ENCODE peak calls at places on chromosomes 16 and 17, in eight cellular contexts. One of them, this sample, is unnamed.

GRCh38 chr16:2090819-2091721 is 43.3 kb downstream of the TSC2 start:
- DNase-seq in GM12878: no peak
- DNase-seq in GM23338: peak
- DNase-seq in K562: peak
- DNase-seq in HCT116: peak
- DNase-seq in HepG2: no peak
- DNase-seq in endothelial cell of umbilical vein: peak
- DNase-seq in H1: peak
- DNase-seq in this sample: no peak

GRCh38 chr16:24113115-24113745 is 142.9 kb upstream of the CACNG3 start:
- DNase-seq in HepG2: no peak
- DNase-seq in GM23338: no peak
- DNase-seq in GM12878: no peak
- DNase-seq in H1: no peak
- DNase-seq in HCT116: no peak
- DNase-seq in K562: no peak
- DNase-seq in endothelial cell of umbilical vein: no peak
- DNase-seq in this sample: no peak

GRCh38 chr16:10866196-10866976 is 10.6 kb upstream of the CIITA start:
- DNase-seq in HepG2: no peak
- DNase-seq in GM23338: no peak
- DNase-seq in GM12878: no peak
- DNase-seq in HCT116: no peak
- DNase-seq in K562: no peak
- DNase-seq in H1: no peak
- DNase-seq in endothelial cell of umbilical vein: no peak
- DNase-seq in this sample: no peak

GRCh38 chr16:69432069-69432468 is 7.7 kb downstream of the CYB5B start:
- DNase-seq in HCT116: no peak
- DNase-seq in HepG2: no peak
- DNase-seq in endothelial cell of umbilical vein: no peak
- DNase-seq in K562: no peak
- DNase-seq in GM12878: no peak
- DNase-seq in GM23338: no peak
- DNase-seq in H1: no peak
- DNase-seq in this sample: no peak

GRCh38 chr16:16029431-16030011 is 80.1 kb downstream of the ABCC1 start:
- DNase-seq in H1: no peak
- DNase-seq in GM12878: no peak
- DNase-seq in endothelial cell of umbilical vein: peak
- DNase-seq in K562: no peak
- DNase-seq in GM23338: no peak
- DNase-seq in HCT116: no peak
- DNase-seq in HepG2: no peak
- DNase-seq in this sample: no peak

GRCh38 chr16:11167581-11167980 is 88.4 kb downstream of the SOCS1 start:
- DNase-seq in GM12878: no peak
- DNase-seq in H1: no peak
- DNase-seq in HCT116: no peak
- DNase-seq in HepG2: no peak
- DNase-seq in GM23338: no peak
- DNase-seq in K562: no peak
- DNase-seq in endothelial cell of umbilical vein: no peak
- DNase-seq in this sample: no peak

GRCh38 chr16:50301626-50302471 is 35.5 kb downstream of the ADCY7 start:
- DNase-seq in K562: no peak
- DNase-seq in H1: peak
- DNase-seq in HepG2: no peak
- DNase-seq in GM23338: no peak
- DNase-seq in HCT116: no peak
- DNase-seq in GM12878: no peak
- DNase-seq in endothelial cell of umbilical vein: no peak
- DNase-seq in this sample: no peak

GRCh38 chr17:72266099-72266852 is 145.5 kb downstream of the SOX9 start:
- DNase-seq in endothelial cell of umbilical vein: no peak
- DNase-seq in HepG2: no peak
- DNase-seq in HCT116: no peak
- DNase-seq in GM12878: no peak
- DNase-seq in H1: no peak
- DNase-seq in GM23338: no peak
- DNase-seq in K562: no peak
- DNase-seq in this sample: no peak

GRCh38 chr17:57928898-57929297 is 26.3 kb downstream of the CUEDC1 start:
- DNase-seq in GM23338: no peak
- DNase-seq in HepG2: no peak
- DNase-seq in K562: no peak
- DNase-seq in GM12878: no peak
- DNase-seq in HCT116: no peak
- DNase-seq in H1: no peak
- DNase-seq in endothelial cell of umbilical vein: no peak
- DNase-seq in this sample: no peak

GRCh38 chr17:57927048-57927723 is 28.0 kb downstream of the CUEDC1 start:
- DNase-seq in H1: no peak
- DNase-seq in endothelial cell of umbilical vein: peak
- DNase-seq in GM12878: no peak
- DNase-seq in HepG2: no peak
- DNase-seq in HCT116: no peak
- DNase-seq in GM23338: peak
- DNase-seq in K562: no peak
- DNase-seq in this sample: no peak

GRCh38 chr17:57925361-57925990 is 29.7 kb downstream of the CUEDC1 start:
- DNase-seq in K562: no peak
- DNase-seq in H1: no peak
- DNase-seq in HCT116: no peak
- DNase-seq in GM23338: no peak
- DNase-seq in GM12878: no peak
- DNase-seq in HepG2: no peak
- DNase-seq in endothelial cell of umbilical vein: no peak
- DNase-seq in this sample: no peak

GRCh38 chr17:57924677-57925076 is 30.5 kb downstream of the CUEDC1 start:
- DNase-seq in HCT116: no peak
- DNase-seq in GM12878: no peak
- DNase-seq in H1: no peak
- DNase-seq in endothelial cell of umbilical vein: no peak
- DNase-seq in GM23338: no peak
- DNase-seq in HepG2: no peak
- DNase-seq in K562: no peak
- DNase-seq in this sample: no peak

DNA sequence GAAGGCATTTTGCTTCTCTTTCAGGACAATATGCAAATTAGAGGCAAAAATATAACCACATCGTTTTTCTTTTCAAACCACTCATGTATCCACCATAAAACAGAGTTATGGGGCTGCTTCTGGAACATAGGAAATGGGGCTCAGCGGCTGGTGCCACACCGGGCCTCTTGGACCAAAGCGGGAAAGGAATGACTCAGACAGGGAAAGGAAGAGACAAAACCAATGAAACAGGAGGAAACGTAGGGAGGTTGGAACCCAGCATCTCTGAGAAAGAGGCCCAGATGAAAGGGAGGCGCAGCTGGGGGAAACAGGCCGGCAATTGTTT is 28.5 kb downstream of the CUEDC1 start:
- DNase-seq in endothelial cell of umbilical vein: peak
- DNase-seq in HepG2: no peak
- DNase-seq in GM12878: no peak
- DNase-seq in GM23338: no peak
- DNase-seq in H1: no peak
- DNase-seq in K562: no peak
- DNase-seq in HCT116: no peak
- DNase-seq in this sample: no peak
- TF ChIP-seq EZH2 in endothelial cell of umbilical vein: no peak
- TF ChIP-seq EZH2 in HepG2: no peak
- TF ChIP-seq EZH2 in GM12878: no peak
- TF ChIP-seq EZH2 in GM23338: no peak
- TF ChIP-seq EZH2 in H1: no peak
- TF ChIP-seq EZH2 in K562: no peak
- TF ChIP-seq EZH2 in HCT116: no peak
- TF ChIP-seq EZH2 in this sample: no peak

GRCh38 chr17:80441598-80442304 is 26.8 kb downstream of the ENDOV start:
- DNase-seq in HCT116: no peak
- DNase-seq in HepG2: no peak
- DNase-seq in GM23338: no peak
- DNase-seq in K562: no peak
- DNase-seq in GM12878: no peak
- DNase-seq in H1: no peak
- DNase-seq in endothelial cell of umbilical vein: no peak
- DNase-seq in this sample: no peak

GRCh38 chr17:80441133-80441578 is 26.2 kb downstream of the ENDOV start:
- DNase-seq in GM12878: no peak
- DNase-seq in K562: peak
- DNase-seq in HepG2: peak
- DNase-seq in HCT116: no peak
- DNase-seq in GM23338: peak
- DNase-seq in endothelial cell of umbilical vein: peak
- DNase-seq in H1: peak
- DNase-seq in this sample: no peak

GRCh38 chr17:80442764-80443163 is 27.8 kb downstream of the ENDOV start:
- DNase-seq in endothelial cell of umbilical vein: no peak
- DNase-seq in GM23338: no peak
- DNase-seq in GM12878: no peak
- DNase-seq in HepG2: no peak
- DNase-seq in HCT116: no peak
- DNase-seq in K562: no peak
- DNase-seq in H1: no peak
- DNase-seq in this sample: no peak

GRCh38 chr17:80443498-80443897 is 28.5 kb downstream of the ENDOV start:
- DNase-seq in K562: no peak
- DNase-seq in endothelial cell of umbilical vein: no peak
- DNase-seq in H1: no peak
- DNase-seq in HCT116: no peak
- DNase-seq in GM12878: no peak
- DNase-seq in HepG2: no peak
- DNase-seq in GM23338: no peak
- DNase-seq in this sample: no peak

DNA sequence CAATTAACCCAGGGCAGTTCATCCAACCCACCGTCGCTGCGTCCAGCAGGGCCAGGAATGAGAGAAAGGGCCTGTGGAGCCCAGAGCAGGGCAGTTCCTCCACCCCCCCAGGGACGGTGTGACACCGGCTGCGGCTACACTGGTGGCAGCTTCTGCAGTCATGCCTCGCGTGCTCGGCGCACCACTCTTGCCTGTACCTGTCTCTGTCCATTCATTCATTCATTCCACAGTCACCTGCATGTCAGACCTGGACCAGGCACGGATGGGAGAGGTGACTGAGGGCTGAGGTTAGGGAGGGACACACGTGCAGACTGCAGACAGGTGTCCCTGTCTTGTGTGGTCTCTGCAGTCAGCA is 27.3 kb downstream of the ENDOV start:
- DNase-seq in endothelial cell of umbilical vein: no peak
- DNase-seq in HCT116: no peak
- DNase-seq in H1: no peak
- DNase-seq in K562: no peak
- DNase-seq in GM12878: no peak
- DNase-seq in GM23338: no peak
- DNase-seq in HepG2: no peak
- DNase-seq in this sample: no peak
- TF ChIP-seq POLR2AphosphoS5 in endothelial cell of umbilical vein: no peak
- TF ChIP-seq POLR2AphosphoS5 in HCT116: no peak
- TF ChIP-seq POLR2AphosphoS5 in H1: no peak
- TF ChIP-seq POLR2AphosphoS5 in K562: no peak
- TF ChIP-seq POLR2AphosphoS5 in GM12878: no peak
- TF ChIP-seq POLR2AphosphoS5 in GM23338: no peak
- TF ChIP-seq POLR2AphosphoS5 in HepG2: no peak
- TF ChIP-seq POLR2AphosphoS5 in this sample: no peak

DNA sequence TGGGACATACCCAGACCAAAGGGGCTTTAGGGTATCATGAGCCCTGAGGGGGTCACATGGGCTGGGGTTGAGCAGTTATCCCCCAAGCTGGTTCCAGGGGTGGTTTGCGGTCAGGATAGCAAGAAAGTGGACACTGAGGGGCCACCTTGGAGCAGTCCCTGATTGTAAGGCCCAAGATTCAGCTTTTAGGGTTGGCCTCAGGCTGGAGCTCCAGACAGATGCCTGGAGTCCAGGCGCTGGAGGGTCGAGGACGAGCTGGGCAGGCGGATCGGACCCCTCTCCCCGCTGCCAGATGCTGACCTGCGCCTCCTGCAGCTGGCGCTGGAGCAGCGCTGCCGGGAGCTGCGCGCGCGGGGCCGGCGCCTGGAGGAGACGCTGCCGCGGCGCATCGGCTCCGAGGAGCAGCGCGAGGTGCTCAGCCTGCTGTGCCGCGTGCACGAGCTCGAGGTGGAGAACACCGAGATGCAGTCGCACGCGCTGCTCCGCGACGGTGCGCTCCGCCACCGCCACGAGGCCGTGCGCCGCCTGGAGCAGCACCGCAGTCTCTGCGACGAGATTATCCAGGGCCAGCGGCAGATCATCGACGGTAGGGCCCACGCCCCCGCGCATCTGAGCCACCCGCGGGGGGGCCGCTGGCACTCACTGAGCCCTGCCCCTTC is 10.0 kb downstream of the BTBD17 start:
- DNase-seq in HCT116: no peak
- DNase-seq in HepG2: no peak
- DNase-seq in H1: no peak
- DNase-seq in K562: peak
- DNase-seq in endothelial cell of umbilical vein: no peak
- DNase-seq in GM23338: peak
- DNase-seq in GM12878: no peak
- DNase-seq in this sample: no peak
- TF ChIP-seq EZH2 in HCT116: no peak
- TF ChIP-seq EZH2 in HepG2: no peak
- TF ChIP-seq EZH2 in H1: peak
- TF ChIP-seq EZH2 in K562: no peak
- TF ChIP-seq EZH2 in endothelial cell of umbilical vein: no peak
- TF ChIP-seq EZH2 in GM23338: no peak
- TF ChIP-seq EZH2 in GM12878: no peak
- TF ChIP-seq EZH2 in this sample: no peak

GRCh38 chr17:38731526-38732294 is 1.6 kb downstream of the CISD3 start:
- DNase-seq in H1: no peak
- DNase-seq in GM23338: no peak
- DNase-seq in K562: no peak
- DNase-seq in HepG2: no peak
- DNase-seq in endothelial cell of umbilical vein: no peak
- DNase-seq in HCT116: no peak
- DNase-seq in GM12878: no peak
- DNase-seq in this sample: no peak

GRCh38 chr17:38730526-38731379 is 612 bp downstream of the CISD3 start:
- DNase-seq in HepG2: peak
- DNase-seq in H1: peak
- DNase-seq in endothelial cell of umbilical vein: peak
- DNase-seq in HCT116: no peak
- DNase-seq in GM12878: no peak
- DNase-seq in GM23338: peak
- DNase-seq in K562: no peak
- DNase-seq in this sample: no peak

GRCh38 chr17:38728290-38728831 is 1.8 kb upstream of the CISD3 start:
- DNase-seq in H1: no peak
- DNase-seq in endothelial cell of umbilical vein: no peak
- DNase-seq in HepG2: no peak
- DNase-seq in K562: no peak
- DNase-seq in GM12878: peak
- DNase-seq in HCT116: no peak
- DNase-seq in GM23338: no peak
- DNase-seq in this sample: no peak

GRCh38 chr17:38729368-38729885 is 714 bp upstream of the CISD3 start:
- DNase-seq in K562: no peak
- DNase-seq in endothelial cell of umbilical vein: no peak
- DNase-seq in H1: no peak
- DNase-seq in GM23338: no peak
- DNase-seq in GM12878: no peak
- DNase-seq in HepG2: no peak
- DNase-seq in HCT116: no peak
- DNase-seq in this sample: no peak

DNA sequence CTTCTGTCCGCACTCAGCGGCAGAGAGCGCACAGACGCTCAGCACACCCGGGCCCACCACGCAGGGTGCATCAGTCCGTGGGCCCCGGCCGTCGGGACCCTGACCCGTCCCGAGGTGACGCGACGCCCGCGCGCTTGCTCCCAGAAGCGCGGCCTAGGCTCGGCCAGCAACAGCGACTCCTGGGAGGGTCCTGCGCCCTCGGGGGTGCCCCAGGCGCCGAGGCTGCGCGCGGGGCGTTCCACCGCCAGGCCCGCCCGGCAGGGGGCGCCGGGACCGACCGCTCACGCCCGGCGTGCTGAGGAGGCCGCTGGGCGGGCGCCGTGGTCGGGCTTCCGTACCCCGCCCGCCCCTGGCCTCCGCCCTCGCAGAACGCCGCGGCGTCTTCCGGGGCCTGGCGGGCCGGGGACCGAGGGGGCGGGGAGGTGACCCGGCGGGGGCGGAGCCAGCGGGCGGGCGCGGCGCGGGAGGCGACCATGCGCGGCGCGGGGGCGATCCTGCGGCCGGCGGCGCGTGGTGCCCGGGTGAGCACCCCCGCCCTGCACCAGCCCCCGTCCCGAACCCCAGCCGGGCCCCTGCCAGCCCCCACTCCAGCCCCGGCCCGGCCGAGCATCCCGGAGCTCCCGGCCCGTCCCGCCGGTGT is at the start of gene CISD3:
- DNase-seq in HCT116: peak
- DNase-seq in GM12878: no peak
- DNase-seq in H1: peak
- DNase-seq in HepG2: peak
- DNase-seq in GM23338: peak
- DNase-seq in K562: peak
- DNase-seq in endothelial cell of umbilical vein: peak
- DNase-seq in this sample: no peak
- TF ChIP-seq POLR2AphosphoS5 in HCT116: peak
- TF ChIP-seq POLR2AphosphoS5 in GM12878: no peak
- TF ChIP-seq POLR2AphosphoS5 in H1: no peak
- TF ChIP-seq POLR2AphosphoS5 in HepG2: no peak
- TF ChIP-seq POLR2AphosphoS5 in GM23338: no peak
- TF ChIP-seq POLR2AphosphoS5 in K562: peak
- TF ChIP-seq POLR2AphosphoS5 in endothelial cell of umbilical vein: peak
- TF ChIP-seq POLR2AphosphoS5 in this sample: no peak

This sample was measured in SK-N-MC.